ENCODE peak calls at places on chromosomes 16 and 17, in seven cellular contexts. E, T, Z, M, R, S and C are unnamed samples.

GRCh38 chr16:80114699-80115098 is 426.1 kb upstream of the DYNLRB2 start:
- DNase-seq in E (no peak), T (no peak), Z (no peak), M (no peak), R (no peak), S (no peak), C (no peak)

GRCh38 chr16:67961551-67961957 is 6.9 kb downstream of the SLC12A4 start:
- DNase-seq in E (peak; percentile 82), T (no peak), Z (no peak), M (no peak), R (no peak), S (no peak), C (peak; percentile 82)

GRCh38 chr17:37844977-37845293 is 79.3 kb upstream of the TBC1D3K start:
- DNase-seq in E (no peak), T (no peak), Z (no peak), M (no peak), R (no peak), S (no peak), C (no peak)

GRCh38 chr17:63702223-63702577 is 2.3 kb upstream of the LIMD2 start:
- DNase-seq in E (no peak), T (no peak), Z (no peak), M (no peak), R (no peak), S (no peak), C (no peak)

GRCh38 chr17:6455321-6455705 is 11.1 kb downstream of the PIMREG start:
- DNase-seq in E (peak; percentile 74), T (no peak), Z (no peak), M (no peak), R (no peak), S (no peak), C (no peak)

GRCh38 chr17:4892499-4893221 is 6.7 kb upstream of the C17orf107 start:
- DNase-seq in E (no peak), T (no peak), Z (no peak), M (no peak), R (no peak), S (no peak), C (no peak)

GRCh38 chr16:80580109-80580832 is 39.5 kb downstream of the DYNLRB2 start:
- DNase-seq in E (no peak), T (peak; percentile 89), Z (no peak), M (no peak), R (no peak), S (no peak), C (no peak)

GRCh38 chr16:82061861-82062525 is 26.9 kb downstream of the HSD17B2 start:
- DNase-seq in E (peak; percentile 13), T (no peak), Z (peak; percentile 53), M (no peak), R (no peak), S (peak; percentile 64), C (peak; percentile 74)

GRCh38 chr17:6547336-6547735 is 9.0 kb downstream of the PITPNM3 start:
- DNase-seq in E (no peak), T (no peak), Z (no peak), M (no peak), R (no peak), S (no peak), C (no peak)

GRCh38 chr17:64259436-64259835 is 3.6 kb downstream of the TEX2 start:
- DNase-seq in E (no peak), T (no peak), Z (no peak), M (no peak), R (no peak), S (no peak), C (no peak)

GRCh38 chr17:60089097-60089844 is 10.6 kb upstream of the HEATR6 start:
- DNase-seq in E (no peak), T (peak; percentile 38), Z (peak; percentile 50), M (no peak), R (no peak), S (no peak), C (no peak)

GRCh38 chr16:87603684-87604571 is 1.6 kb downstream of the JPH3 start:
- DNase-seq in E (peak; percentile 77), T (no peak), Z (no peak), M (no peak), R (no peak), S (no peak), C (peak; percentile 53)
- TF ChIP-seq JUND in E (no peak), T (no peak), Z (no peak), M (no peak), R (no peak), S (no peak), C (no peak)

GRCh38 chr17:7685533-7686220 is 1.6 kb downstream of the TP53 start:
- DNase-seq in E (peak; percentile 87), T (no peak), Z (peak; percentile 92), M (no peak), R (peak; percentile 86), S (peak; percentile 93), C (peak; percentile 95)

GRCh38 chr17:7687072-7687907 is at the start of gene TP53:
- DNase-seq in E (peak; percentile 82), T (peak; percentile 82), Z (peak; percentile 93), M (no peak), R (peak; percentile 90), S (peak; percentile 91), C (peak; percentile 33)

GRCh38 chr17:7687908-7688807 is at the start of gene WRAP53:
- DNase-seq in E (peak; percentile 90), T (peak; percentile 85), Z (peak; percentile 97), M (peak; percentile 95), R (peak; percentile 98), S (peak; percentile 99), C (peak; percentile 99)

GRCh38 chr17:7686221-7687071 is 844 bp downstream of the TP53 start:
- DNase-seq in E (peak; percentile 80), T (peak; percentile 86), Z (peak; percentile 85), M (no peak), R (peak; percentile 77), S (peak; percentile 89), C (no peak)

GRCh38 chr17:7684856-7685532 is 2.3 kb downstream of the TP53 start:
- DNase-seq in E (no peak), T (no peak), Z (no peak), M (no peak), R (no peak), S (no peak), C (no peak)
- TF ChIP-seq JUND in E (no peak), T (no peak), Z (no peak), M (no peak), R (no peak), S (no peak), C (no peak)

DNA sequence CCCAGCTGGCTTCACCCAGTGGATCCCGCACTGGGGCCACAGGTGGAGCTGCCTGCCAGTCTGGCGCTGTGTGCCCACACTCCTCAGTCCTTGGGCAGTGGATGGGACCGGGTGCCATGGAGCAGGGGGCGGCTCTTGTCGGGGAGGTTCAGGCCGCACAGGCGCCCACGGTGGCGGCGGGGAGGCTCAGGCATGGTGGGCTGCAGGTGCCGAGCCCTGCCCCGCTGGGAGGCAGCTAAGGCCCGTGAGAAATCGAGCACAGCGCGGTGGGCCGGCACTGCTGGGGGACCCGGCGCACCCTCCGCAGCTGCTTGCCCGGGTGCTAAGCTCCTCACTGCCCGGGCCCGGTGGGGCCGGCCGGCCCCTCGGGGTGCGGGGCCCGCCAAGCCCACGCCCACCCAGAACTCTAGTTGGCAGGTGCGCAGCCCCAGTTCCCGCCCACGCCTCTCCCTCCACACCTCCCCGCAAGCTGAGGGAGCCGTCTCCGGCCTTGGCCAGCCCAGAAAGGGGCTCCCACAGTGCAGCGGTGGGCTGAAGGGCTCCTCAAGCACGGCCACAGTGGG is 26.6 kb downstream of the CCDC42 start:
- DNase-seq in E (no peak), T (no peak), Z (no peak), M (no peak), R (no peak), S (no peak), C (no peak)
- TF ChIP-seq JUND in E (no peak), T (no peak), Z (no peak), M (no peak), R (no peak), S (no peak), C (no peak)

GRCh38 chr16:17977260-17977659 is 359.3 kb downstream of the NPIPA8 start:
- DNase-seq in E (no peak), T (no peak), Z (no peak), M (no peak), R (no peak), S (no peak), C (no peak)

GRCh38 chr16:17970816-17971291 is 365.7 kb downstream of the NPIPA8 start:
- DNase-seq in E (no peak), T (no peak), Z (no peak), M (no peak), R (no peak), S (no peak), C (no peak)

GRCh38 chr16:17970366-17970765 is 366.2 kb downstream of the NPIPA8 start:
- DNase-seq in E (peak; percentile 56), T (no peak), Z (no peak), M (no peak), R (no peak), S (no peak), C (no peak)

DNA sequence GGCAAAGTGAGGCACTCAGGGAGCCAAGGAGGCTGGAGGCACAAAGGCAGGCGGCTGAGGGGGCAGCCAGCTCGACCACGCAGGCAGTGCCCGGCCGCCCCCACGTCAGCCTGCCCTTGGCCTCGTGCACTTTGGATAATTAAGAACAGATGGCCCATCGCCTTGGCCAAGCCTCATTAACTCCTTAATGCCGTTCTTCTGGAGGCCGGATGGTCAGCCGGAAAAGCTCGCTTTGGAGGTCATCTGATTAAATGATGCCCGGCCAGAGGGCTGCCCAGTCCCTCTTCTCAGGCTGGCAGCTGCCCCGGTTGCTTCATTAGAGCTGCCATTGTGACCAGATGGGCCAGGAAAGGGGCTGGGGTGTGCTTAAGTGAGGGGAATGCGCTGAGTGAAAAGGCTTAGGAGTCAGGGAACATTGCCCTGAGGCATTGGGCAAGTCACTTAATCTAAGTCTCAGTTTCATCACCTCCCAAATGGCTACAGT is 364.0 kb downstream of the NPIPA8 start:
- DNase-seq in E (peak; percentile 88), T (no peak), Z (no peak), M (no peak), R (no peak), S (no peak), C (no peak)
- TF ChIP-seq JUND in E (no peak), T (no peak), Z (no peak), M (no peak), R (no peak), S (no peak), C (no peak)

DNA sequence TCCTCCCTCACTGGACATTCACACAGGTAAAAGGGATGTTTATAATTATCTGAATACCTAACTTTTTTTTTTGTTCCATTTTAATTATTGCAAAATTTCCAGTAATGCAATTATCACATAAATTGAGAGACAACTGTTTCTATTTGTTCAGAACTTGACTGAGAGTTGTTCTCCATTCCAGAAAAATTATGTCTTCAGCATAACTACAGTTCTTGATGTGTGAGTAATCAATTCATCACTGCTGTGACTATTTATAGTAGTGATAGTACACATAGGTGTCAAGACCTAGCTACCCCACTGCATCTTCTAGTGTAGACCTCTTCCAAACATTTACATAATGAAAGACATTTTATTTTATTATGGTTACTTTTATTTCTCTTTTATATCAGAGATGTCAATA is 5.8 kb upstream of the TNRC6A start:
- DNase-seq in E (no peak), T (no peak), Z (no peak), M (no peak), R (no peak), S (no peak), C (no peak)
- TF ChIP-seq JUND in E (no peak), T (no peak), Z (no peak), M (no peak), R (no peak), S (no peak), C (no peak)

GRCh38 chr17:31155208-31155810 is 60.5 kb downstream of the NF1 start:
- DNase-seq in E (no peak), T (no peak), Z (no peak), M (no peak), R (no peak), S (no peak), C (no peak)
- TF ChIP-seq JUND in E (peak; percentile 47), T (no peak), Z (no peak), M (no peak), R (no peak), S (no peak), C (no peak)